ENCODE peak calls at places on chromosomes 13 and 19, in seven cellular contexts. F, K, B, Z, N, I and U are unnamed samples.

GRCh38 chr19:46299695-46300094 is 2.9 kb downstream of the HIF3A start:
- DNase-seq in F (no peak), K (no peak), B (no peak), Z (no peak), N (no peak), I (no peak), U (no peak)

GRCh38 chr19:4227771-4228170 is 1.6 kb upstream of the EBI3 start:
- DNase-seq in F (no peak), K (no peak), B (no peak), Z (no peak), N (no peak), I (no peak), U (no peak)

GRCh38 chr19:32061304-32061703 is 284.1 kb upstream of the ZNF507 start:
- DNase-seq in F (no peak), K (no peak), B (no peak), Z (no peak), N (no peak), I (no peak), U (no peak)

GRCh38 chr13:67619987-67620386 is 389.9 kb upstream of the PCDH9 start:
- DNase-seq in F (no peak), K (peak), B (no peak), Z (peak), N (no peak), I (no peak), U (no peak)

GRCh38 chr13:21913010-21913409 is 242.1 kb downstream of the FGF9 start:
- DNase-seq in F (no peak), K (no peak), B (no peak), Z (no peak), N (no peak), I (no peak), U (no peak)

GRCh38 chr19:27765912-27766725 is 1446.8 kb downstream of the UQCRFS1 start:
- DNase-seq in F (no peak), K (no peak), B (no peak), Z (no peak), N (no peak), I (no peak), U (no peak)

GRCh38 chr13:109869312-109870237 is 83.2 kb upstream of the IRS2 start:
- DNase-seq in F (peak), K (peak), B (peak), Z (peak), N (no peak), I (peak), U (no peak)

GRCh38 chr13:47628666-47629065 is 372.4 kb downstream of the SUCLA2 start:
- DNase-seq in F (no peak), K (peak), B (no peak), Z (peak), N (no peak), I (no peak), U (no peak)

GRCh38 chr13:29481603-29482002 is 113.9 kb downstream of the SLC7A1 start:
- DNase-seq in F (no peak), K (no peak), B (no peak), Z (no peak), N (no peak), I (no peak), U (no peak)

GRCh38 chr19:48501446-48501960 is 10.1 kb downstream of the LMTK3 start:
- DNase-seq in F (no peak), K (no peak), B (no peak), Z (no peak), N (peak), I (no peak), U (no peak)

GRCh38 chr19:17327654-17328516 is 6.8 kb downstream of the ANO8 start:
- DNase-seq in F (peak), K (no peak), B (no peak), Z (no peak), N (no peak), I (no peak), U (no peak)

GRCh38 chr13:23159205-23159586 is 21.6 kb upstream of the SGCG start:
- DNase-seq in F (peak), K (no peak), B (peak), Z (peak), N (peak), I (peak), U (no peak)

GRCh38 chr19:8445488-8446001 is 770 bp downstream of the HNRNPM start:
- DNase-seq in F (peak), K (no peak), B (peak), Z (no peak), N (peak), I (peak), U (no peak)

GRCh38 chr19:55454787-55455243 is 6.6 kb downstream of the ISOC2 start:
- DNase-seq in F (peak), K (no peak), B (no peak), Z (no peak), N (peak), I (no peak), U (no peak)

GRCh38 chr13:43742911-43743310 is 43.9 kb downstream of the ENOX1 start:
- DNase-seq in F (no peak), K (no peak), B (no peak), Z (no peak), N (no peak), I (no peak), U (no peak)

GRCh38 chr13:43876366-43876765 is 3.2 kb downstream of the CCDC122 start:
- DNase-seq in F (no peak), K (no peak), B (no peak), Z (no peak), N (no peak), I (no peak), U (no peak)

GRCh38 chr19:41707502-41707812 is 969 bp upstream of the CEACAM5 start:
- DNase-seq in F (no peak), K (no peak), B (no peak), Z (no peak), N (peak), I (no peak), U (no peak)

GRCh38 chr19:41707871-41708371 is 505 bp upstream of the CEACAM5 start:
- DNase-seq in F (no peak), K (no peak), B (no peak), Z (no peak), N (no peak), I (no peak), U (no peak)

GRCh38 chr19:41711376-41712261 is 3.2 kb downstream of the CEACAM5 start:
- DNase-seq in F (no peak), K (no peak), B (no peak), Z (no peak), N (no peak), I (no peak), U (no peak)

GRCh38 chr19:41708481-41708880 is at the start of gene CEACAM5:
- DNase-seq in F (no peak), K (no peak), B (no peak), Z (no peak), N (no peak), I (no peak), U (no peak)

DNA sequence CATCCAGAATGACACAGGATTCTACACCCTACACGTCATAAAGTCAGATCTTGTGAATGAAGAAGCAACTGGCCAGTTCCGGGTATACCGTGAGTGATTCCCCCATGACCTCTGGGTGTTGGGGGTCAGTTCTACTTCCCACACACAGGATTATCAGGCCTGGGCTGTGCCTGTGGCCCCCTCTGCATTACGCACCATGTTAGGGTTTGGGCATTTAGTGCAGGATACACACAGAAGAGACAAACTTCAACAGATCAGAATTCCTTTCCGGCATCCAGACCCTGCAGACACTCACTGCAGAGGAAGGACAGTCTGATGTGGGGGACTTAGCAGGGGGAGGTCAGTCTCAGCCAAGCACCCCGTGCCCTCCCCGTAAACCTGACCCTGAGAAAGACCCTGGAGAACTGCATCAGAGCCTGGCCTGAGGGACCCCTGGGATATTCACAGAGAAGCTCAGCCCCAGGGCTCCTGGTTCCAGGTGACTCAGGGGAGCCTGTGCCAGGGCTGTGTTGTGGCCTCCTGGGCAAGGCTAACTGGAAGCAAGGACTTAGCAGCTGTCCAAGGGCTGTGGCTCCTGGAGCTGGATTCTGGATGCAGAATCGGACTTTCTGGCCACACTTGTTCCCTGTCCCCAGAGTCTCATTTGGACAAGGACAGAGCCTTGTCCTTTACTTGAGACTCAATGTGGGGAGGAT is 1.7 kb downstream of the CEACAM5 start:
- DNase-seq in F (no peak), K (no peak), B (no peak), Z (no peak), N (no peak), I (no peak), U (no peak)
- H3K4me3 ChIP-seq in F (no peak), K (no peak), B (no peak), Z (no peak), N (no peak), I (no peak), U (no peak)

GRCh38 chr19:42198676-42199439 is 18.6 kb downstream of the DEDD2 start:
- DNase-seq in F (no peak), K (no peak), B (no peak), Z (no peak), N (no peak), I (no peak), U (no peak)
- H3K4me3 ChIP-seq in F (no peak), K (no peak), B (no peak), Z (no peak), N (no peak), I (no peak), U (no peak)

DNA sequence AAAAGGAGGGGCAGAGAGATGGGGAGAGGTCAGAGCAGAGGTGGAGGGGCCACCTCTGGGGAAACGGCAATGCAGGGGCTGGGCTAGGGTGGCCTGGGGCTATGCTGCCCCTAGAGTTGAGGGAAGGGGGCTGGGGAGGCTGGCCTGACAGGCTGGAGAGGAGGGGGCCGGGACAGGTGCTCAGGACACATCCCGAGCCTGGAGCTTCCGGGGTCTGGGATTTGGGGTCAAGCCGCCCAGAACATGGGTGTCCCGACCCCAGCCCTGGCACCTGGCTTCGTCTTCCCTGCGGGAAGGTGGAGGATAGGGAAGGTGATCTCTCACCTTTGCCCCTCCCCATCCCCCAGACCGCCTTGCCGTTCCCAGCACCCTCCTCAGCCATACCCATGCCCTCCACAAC is 12.6 kb upstream of the ASF1B start:
- DNase-seq in F (no peak), K (no peak), B (no peak), Z (no peak), N (no peak), I (no peak), U (no peak)
- H3K4me3 ChIP-seq in F (no peak), K (no peak), B (no peak), Z (no peak), N (no peak), I (peak), U (no peak)

DNA sequence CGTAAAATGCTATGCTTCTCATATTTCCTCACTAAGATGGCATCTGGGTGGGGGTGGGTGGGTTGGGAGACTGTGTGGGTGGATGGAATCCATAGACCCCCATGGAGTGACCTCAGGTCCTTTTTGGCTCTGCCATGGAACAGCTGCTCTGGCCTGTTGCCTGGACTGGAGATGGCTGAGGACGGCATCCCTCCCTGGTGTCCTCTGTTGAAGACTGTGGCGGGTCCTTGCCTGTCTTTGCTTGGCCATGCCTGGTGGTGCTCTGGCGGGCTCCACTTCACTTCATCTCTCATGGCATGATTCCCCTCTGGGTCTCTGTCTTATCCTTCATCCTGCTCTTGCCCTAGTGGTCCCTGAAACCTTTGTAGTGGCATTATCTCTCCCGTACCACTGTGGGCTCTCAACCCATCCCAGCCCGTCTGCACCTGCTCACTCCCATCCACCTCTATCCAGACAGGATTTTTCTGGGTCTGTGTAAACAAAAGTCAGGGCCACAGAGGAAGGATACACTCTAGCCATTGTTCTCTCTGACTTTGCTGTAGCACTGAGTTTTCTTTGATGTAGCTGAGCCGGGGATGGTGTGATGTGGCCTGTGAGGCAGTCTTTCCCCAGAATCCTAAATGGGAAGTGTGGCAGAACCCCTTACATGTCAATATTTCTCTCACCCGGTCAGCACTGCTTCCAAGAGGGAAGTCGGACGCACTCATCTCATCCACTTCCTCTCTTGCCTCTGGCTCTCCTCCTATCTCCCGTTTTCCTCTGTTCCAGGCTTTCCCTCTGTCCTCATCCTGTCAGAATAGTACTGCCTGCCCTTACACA is 36.1 kb downstream of the WDFY2 start:
- DNase-seq in F (peak), K (no peak), B (peak), Z (no peak), N (no peak), I (peak), U (no peak)
- H3K4me3 ChIP-seq in F (no peak), K (no peak), B (no peak), Z (no peak), N (no peak), I (no peak), U (no peak)